ENCODE peak calls at places on chromosomes 12 and 14, in five cellular contexts. One of them, this sample, is unnamed.

GRCh38 chr14:24398943-24399801 is at the start of gene NYNRIN:
- DNase-seq in CD8-positive, alpha-beta T cell: peak; percentile 32
- DNase-seq in stimulated activated naive B cell treated with anti-CD40 and anti-IgM and Interleukin-4, amounts not matched to agents 10 μg/mL and 1 μg/mL and 100 μg/mL, for 72 hours: no peak
- DNase-seq in uterus: peak; percentile 62
- DNase-seq in GM06990: no peak
- DNase-seq in this sample: peak; percentile 38

GRCh38 chr12:122747224-122748175 is 5.1 kb upstream of the DENR start:
- DNase-seq in CD8-positive, alpha-beta T cell: no peak
- DNase-seq in stimulated activated naive B cell treated with anti-CD40 and anti-IgM and Interleukin-4, amounts not matched to agents 10 μg/mL and 1 μg/mL and 100 μg/mL, for 72 hours: no peak
- DNase-seq in uterus: no peak
- DNase-seq in GM06990: no peak
- DNase-seq in this sample: no peak

GRCh38 chr12:112674539-112674938 is 117.0 kb upstream of the RPH3A start:
- DNase-seq in CD8-positive, alpha-beta T cell: no peak
- DNase-seq in stimulated activated naive B cell treated with anti-CD40 and anti-IgM and Interleukin-4, amounts not matched to agents 10 μg/mL and 1 μg/mL and 100 μg/mL, for 72 hours: no peak
- DNase-seq in uterus: no peak
- DNase-seq in GM06990: no peak
- DNase-seq in this sample: no peak

GRCh38 chr12:12872934-12873275 is 18.5 kb upstream of the GPRC5A start:
- DNase-seq in CD8-positive, alpha-beta T cell: no peak
- DNase-seq in stimulated activated naive B cell treated with anti-CD40 and anti-IgM and Interleukin-4, amounts not matched to agents 10 μg/mL and 1 μg/mL and 100 μg/mL, for 72 hours: no peak
- DNase-seq in uterus: no peak
- DNase-seq in GM06990: no peak
- DNase-seq in this sample: no peak

GRCh38 chr12:87828384-87828973 is 200.7 kb downstream of the C12orf50 start:
- DNase-seq in CD8-positive, alpha-beta T cell: no peak
- DNase-seq in stimulated activated naive B cell treated with anti-CD40 and anti-IgM and Interleukin-4, amounts not matched to agents 10 μg/mL and 1 μg/mL and 100 μg/mL, for 72 hours: no peak
- DNase-seq in uterus: no peak
- DNase-seq in GM06990: no peak
- DNase-seq in this sample: no peak

GRCh38 chr12:116164976-116165425 is 112.5 kb downstream of the MED13L start:
- DNase-seq in CD8-positive, alpha-beta T cell: no peak
- DNase-seq in stimulated activated naive B cell treated with anti-CD40 and anti-IgM and Interleukin-4, amounts not matched to agents 10 μg/mL and 1 μg/mL and 100 μg/mL, for 72 hours: no peak
- DNase-seq in uterus: no peak
- DNase-seq in GM06990: no peak
- DNase-seq in this sample: no peak

GRCh38 chr14:79186523-79186922 is 1016.4 kb downstream of the NRXN3 start:
- DNase-seq in CD8-positive, alpha-beta T cell: no peak
- DNase-seq in stimulated activated naive B cell treated with anti-CD40 and anti-IgM and Interleukin-4, amounts not matched to agents 10 μg/mL and 1 μg/mL and 100 μg/mL, for 72 hours: no peak
- DNase-seq in uterus: no peak
- DNase-seq in GM06990: no peak
- DNase-seq in this sample: no peak

GRCh38 chr12:39127401-39127800 is 222.0 kb upstream of the CPNE8 start:
- DNase-seq in CD8-positive, alpha-beta T cell: no peak
- DNase-seq in stimulated activated naive B cell treated with anti-CD40 and anti-IgM and Interleukin-4, amounts not matched to agents 10 μg/mL and 1 μg/mL and 100 μg/mL, for 72 hours: no peak
- DNase-seq in uterus: no peak
- DNase-seq in GM06990: no peak
- DNase-seq in this sample: no peak

GRCh38 chr12:43113153-43113552 is 438.9 kb downstream of the ADAMTS20 start:
- DNase-seq in CD8-positive, alpha-beta T cell: no peak
- DNase-seq in stimulated activated naive B cell treated with anti-CD40 and anti-IgM and Interleukin-4, amounts not matched to agents 10 μg/mL and 1 μg/mL and 100 μg/mL, for 72 hours: no peak
- DNase-seq in uterus: no peak
- DNase-seq in GM06990: no peak
- DNase-seq in this sample: no peak

GRCh38 chr12:40655451-40655850 is 36.8 kb upstream of the CNTN1 start:
- DNase-seq in CD8-positive, alpha-beta T cell: no peak
- DNase-seq in stimulated activated naive B cell treated with anti-CD40 and anti-IgM and Interleukin-4, amounts not matched to agents 10 μg/mL and 1 μg/mL and 100 μg/mL, for 72 hours: no peak
- DNase-seq in uterus: no peak
- DNase-seq in GM06990: no peak
- DNase-seq in this sample: no peak

GRCh38 chr14:69612014-69612758 is 790 bp downstream of the SUSD6 start:
- DNase-seq in CD8-positive, alpha-beta T cell: peak; percentile 44
- DNase-seq in stimulated activated naive B cell treated with anti-CD40 and anti-IgM and Interleukin-4, amounts not matched to agents 10 μg/mL and 1 μg/mL and 100 μg/mL, for 72 hours: peak; percentile 26
- DNase-seq in uterus: peak; percentile 28
- DNase-seq in GM06990: peak; percentile 68
- DNase-seq in this sample: peak; percentile 53

GRCh38 chr14:82667006-82667405 is 1133.4 kb upstream of the SEL1L start:
- DNase-seq in CD8-positive, alpha-beta T cell: no peak
- DNase-seq in stimulated activated naive B cell treated with anti-CD40 and anti-IgM and Interleukin-4, amounts not matched to agents 10 μg/mL and 1 μg/mL and 100 μg/mL, for 72 hours: no peak
- DNase-seq in uterus: no peak
- DNase-seq in GM06990: no peak
- DNase-seq in this sample: no peak

GRCh38 chr14:70622111-70622712 is 19.5 kb upstream of the TTC9 start:
- DNase-seq in CD8-positive, alpha-beta T cell: peak; percentile 45
- DNase-seq in stimulated activated naive B cell treated with anti-CD40 and anti-IgM and Interleukin-4, amounts not matched to agents 10 μg/mL and 1 μg/mL and 100 μg/mL, for 72 hours: peak; percentile 42
- DNase-seq in uterus: no peak
- DNase-seq in GM06990: no peak
- DNase-seq in this sample: peak; percentile 52

GRCh38 chr12:6182279-6182898 is 17.8 kb upstream of the CD9 start:
- DNase-seq in CD8-positive, alpha-beta T cell: no peak
- DNase-seq in stimulated activated naive B cell treated with anti-CD40 and anti-IgM and Interleukin-4, amounts not matched to agents 10 μg/mL and 1 μg/mL and 100 μg/mL, for 72 hours: no peak
- DNase-seq in uterus: peak; percentile 85
- DNase-seq in GM06990: no peak
- DNase-seq in this sample: no peak

GRCh38 chr12:86744547-86745212 is 488.5 kb upstream of the MGAT4C start:
- DNase-seq in CD8-positive, alpha-beta T cell: no peak
- DNase-seq in stimulated activated naive B cell treated with anti-CD40 and anti-IgM and Interleukin-4, amounts not matched to agents 10 μg/mL and 1 μg/mL and 100 μg/mL, for 72 hours: no peak
- DNase-seq in uterus: no peak
- DNase-seq in GM06990: no peak
- DNase-seq in this sample: no peak

GRCh38 chr14:51807355-51807754 is 53.1 kb upstream of the GNG2 start:
- DNase-seq in CD8-positive, alpha-beta T cell: no peak
- DNase-seq in stimulated activated naive B cell treated with anti-CD40 and anti-IgM and Interleukin-4, amounts not matched to agents 10 μg/mL and 1 μg/mL and 100 μg/mL, for 72 hours: no peak
- DNase-seq in uterus: peak; percentile 42
- DNase-seq in GM06990: no peak
- DNase-seq in this sample: no peak

GRCh38 chr12:65125975-65126374 is 4.9 kb upstream of the WIF1 start:
- DNase-seq in CD8-positive, alpha-beta T cell: no peak
- DNase-seq in stimulated activated naive B cell treated with anti-CD40 and anti-IgM and Interleukin-4, amounts not matched to agents 10 μg/mL and 1 μg/mL and 100 μg/mL, for 72 hours: no peak
- DNase-seq in uterus: no peak
- DNase-seq in GM06990: no peak
- DNase-seq in this sample: no peak

GRCh38 chr12:125185311-125185739 is 120.1 kb downstream of the AACS start:
- DNase-seq in CD8-positive, alpha-beta T cell: no peak
- DNase-seq in stimulated activated naive B cell treated with anti-CD40 and anti-IgM and Interleukin-4, amounts not matched to agents 10 μg/mL and 1 μg/mL and 100 μg/mL, for 72 hours: no peak
- DNase-seq in uterus: no peak
- DNase-seq in GM06990: no peak
- DNase-seq in this sample: no peak

GRCh38 chr14:65243766-65244442 is 141.6 kb upstream of the MAX start:
- DNase-seq in CD8-positive, alpha-beta T cell: no peak
- DNase-seq in stimulated activated naive B cell treated with anti-CD40 and anti-IgM and Interleukin-4, amounts not matched to agents 10 μg/mL and 1 μg/mL and 100 μg/mL, for 72 hours: no peak
- DNase-seq in uterus: no peak
- DNase-seq in GM06990: no peak
- DNase-seq in this sample: peak; percentile 62

GRCh38 chr12:52713960-52714886 is 10.9 kb upstream of the KRT77 start:
- DNase-seq in CD8-positive, alpha-beta T cell: peak; percentile 40
- DNase-seq in stimulated activated naive B cell treated with anti-CD40 and anti-IgM and Interleukin-4, amounts not matched to agents 10 μg/mL and 1 μg/mL and 100 μg/mL, for 72 hours: no peak
- DNase-seq in uterus: no peak
- DNase-seq in GM06990: no peak
- DNase-seq in this sample: no peak

GRCh38 chr12:129877383-129877782 is 26.4 kb downstream of the TMEM132D start:
- DNase-seq in CD8-positive, alpha-beta T cell: no peak
- DNase-seq in stimulated activated naive B cell treated with anti-CD40 and anti-IgM and Interleukin-4, amounts not matched to agents 10 μg/mL and 1 μg/mL and 100 μg/mL, for 72 hours: no peak
- DNase-seq in uterus: no peak
- DNase-seq in GM06990: no peak
- DNase-seq in this sample: no peak

This sample was measured in activated CD4-positive, alpha-beta memory T cell treated with anti-CD3 and anti-CD28 coated beads, Interleukin-2, amount 10 ng/mL, durations not matched to agents 7 days and 5 days.